ENCODE peak calls at places on chromosomes 7 and 10, in eight cellular contexts. One of them, this sample, is unnamed.
A peak's percentile ranks its signal among the peaks of the same experiment; 100 is the strongest.

GRCh38 chr7:210401-210925 is 18.1 kb downstream of the FAM20C start:
- DNase-seq in A549: no peak
- DNase-seq in iPS DF 6.9: no peak
- DNase-seq in psoas muscle: no peak
- DNase-seq in endothelial cell of umbilical vein: no peak
- DNase-seq in transverse colon: no peak
- DNase-seq in OCI-LY7: no peak
- DNase-seq in adrenal gland: no peak
- DNase-seq in this sample: no peak

GRCh38 chr10:88097092-88097894 is 233.9 kb downstream of the PTEN start:
- DNase-seq in psoas muscle: no peak
- DNase-seq in adrenal gland: no peak
- DNase-seq in endothelial cell of umbilical vein: no peak
- DNase-seq in A549: no peak
- DNase-seq in transverse colon: no peak
- DNase-seq in OCI-LY7: no peak
- DNase-seq in iPS DF 6.9: no peak
- DNase-seq in this sample: no peak

GRCh38 chr10:86083664-86084175 is 282.9 kb downstream of the GRID1 start:
- DNase-seq in iPS DF 6.9: no peak
- DNase-seq in psoas muscle: no peak
- DNase-seq in endothelial cell of umbilical vein: no peak
- DNase-seq in OCI-LY7: no peak
- DNase-seq in transverse colon: no peak
- DNase-seq in adrenal gland: no peak
- DNase-seq in A549: no peak
- DNase-seq in this sample: peak; percentile 22

GRCh38 chr10:76010703-76011102 is 579.3 kb downstream of the LRMDA start:
- DNase-seq in adrenal gland: no peak
- DNase-seq in psoas muscle: no peak
- DNase-seq in OCI-LY7: no peak
- DNase-seq in A549: no peak
- DNase-seq in iPS DF 6.9: no peak
- DNase-seq in transverse colon: no peak
- DNase-seq in endothelial cell of umbilical vein: no peak
- DNase-seq in this sample: no peak

GRCh38 chr10:61839911-61840310 is 61.6 kb upstream of the ARID5B start:
- DNase-seq in psoas muscle: no peak
- DNase-seq in endothelial cell of umbilical vein: no peak
- DNase-seq in A549: no peak
- DNase-seq in iPS DF 6.9: no peak
- DNase-seq in transverse colon: no peak
- DNase-seq in OCI-LY7: no peak
- DNase-seq in adrenal gland: no peak
- DNase-seq in this sample: no peak

GRCh38 chr7:153604-154003 is 38.8 kb upstream of the FAM20C start:
- DNase-seq in endothelial cell of umbilical vein: no peak
- DNase-seq in transverse colon: no peak
- DNase-seq in adrenal gland: no peak
- DNase-seq in OCI-LY7: no peak
- DNase-seq in A549: no peak
- DNase-seq in psoas muscle: no peak
- DNase-seq in iPS DF 6.9: no peak
- DNase-seq in this sample: no peak

GRCh38 chr7:917255-918117 is 37.0 kb downstream of the ADAP1 start:
- DNase-seq in OCI-LY7: no peak
- DNase-seq in iPS DF 6.9: no peak
- DNase-seq in endothelial cell of umbilical vein: no peak
- DNase-seq in A549: no peak
- DNase-seq in transverse colon: peak; percentile 13
- DNase-seq in adrenal gland: no peak
- DNase-seq in psoas muscle: peak; percentile 4
- DNase-seq in this sample: no peak

GRCh38 chr10:129999140-129999539 is 35.1 kb upstream of the EBF3 start:
- DNase-seq in adrenal gland: no peak
- DNase-seq in psoas muscle: no peak
- DNase-seq in OCI-LY7: no peak
- DNase-seq in endothelial cell of umbilical vein: no peak
- DNase-seq in iPS DF 6.9: no peak
- DNase-seq in transverse colon: no peak
- DNase-seq in A549: no peak
- DNase-seq in this sample: no peak

GRCh38 chr7:120836556-120837125 is 21.3 kb downstream of the TSPAN12 start:
- DNase-seq in adrenal gland: no peak
- DNase-seq in OCI-LY7: no peak
- DNase-seq in transverse colon: no peak
- DNase-seq in endothelial cell of umbilical vein: no peak
- DNase-seq in A549: no peak
- DNase-seq in iPS DF 6.9: no peak
- DNase-seq in psoas muscle: no peak
- DNase-seq in this sample: no peak

GRCh38 chr7:27750336-27750735 is 10.4 kb downstream of the TAX1BP1 start:
- DNase-seq in transverse colon: no peak
- DNase-seq in psoas muscle: no peak
- DNase-seq in A549: no peak
- DNase-seq in iPS DF 6.9: no peak
- DNase-seq in endothelial cell of umbilical vein: peak; percentile 11
- DNase-seq in adrenal gland: no peak
- DNase-seq in OCI-LY7: no peak
- DNase-seq in this sample: no peak

GRCh38 chr10:101835406-101835805 is 8.2 kb downstream of the KCNIP2 start:
- DNase-seq in endothelial cell of umbilical vein: no peak
- DNase-seq in iPS DF 6.9: no peak
- DNase-seq in OCI-LY7: no peak
- DNase-seq in transverse colon: no peak
- DNase-seq in adrenal gland: no peak
- DNase-seq in A549: no peak
- DNase-seq in psoas muscle: no peak
- DNase-seq in this sample: no peak
- H3K4me1 ChIP-seq in endothelial cell of umbilical vein: peaks cover 14% of the 10 kb centered on the region
- H3K4me1 ChIP-seq in iPS DF 6.9: peaks cover 1% of the 10 kb centered on the region
- H3K4me1 ChIP-seq in OCI-LY7: peaks cover 36% of the 10 kb centered on the region
- H3K4me1 ChIP-seq in transverse colon: peaks cover 18% of the 10 kb centered on the region
- H3K4me1 ChIP-seq in adrenal gland: peaks cover 16% of the 10 kb centered on the region
- H3K4me1 ChIP-seq in A549: peaks cover 13% of the 10 kb centered on the region
- H3K4me1 ChIP-seq in psoas muscle: peaks cover 23% of the 10 kb centered on the region
- H3K4me1 ChIP-seq in this sample: no peaks in the 10 kb centered on the region

DNA sequence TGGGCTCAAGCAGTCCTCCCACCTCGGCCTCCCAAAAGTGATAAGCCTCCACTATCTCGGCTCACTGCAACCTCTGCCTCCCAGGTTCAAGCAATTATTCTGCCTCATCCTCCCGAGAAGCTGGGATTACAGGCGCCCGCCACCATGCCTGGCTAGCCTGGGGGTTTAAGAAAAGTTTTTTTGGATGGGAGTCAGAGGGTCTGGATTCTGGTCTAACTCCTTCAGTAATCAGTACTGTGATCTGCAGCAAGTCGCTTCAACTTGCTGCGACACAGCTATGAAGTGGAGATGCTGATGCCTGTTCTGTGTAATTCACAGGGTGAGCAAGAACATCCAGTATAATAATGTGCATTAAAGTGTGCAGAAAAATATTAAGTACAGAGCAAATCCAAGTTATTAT is 88.4 kb upstream of the AGBL3 start:
- DNase-seq in iPS DF 6.9: no peak
- DNase-seq in endothelial cell of umbilical vein: no peak
- DNase-seq in psoas muscle: no peak
- DNase-seq in adrenal gland: no peak
- DNase-seq in transverse colon: no peak
- DNase-seq in A549: no peak
- DNase-seq in OCI-LY7: no peak
- DNase-seq in this sample: no peak
- H3K4me1 ChIP-seq in iPS DF 6.9: no peaks in the 10 kb centered on the region
- H3K4me1 ChIP-seq in endothelial cell of umbilical vein: no peaks in the 10 kb centered on the region
- H3K4me1 ChIP-seq in psoas muscle: no peaks in the 10 kb centered on the region
- H3K4me1 ChIP-seq in adrenal gland: no peaks in the 10 kb centered on the region
- H3K4me1 ChIP-seq in transverse colon: peaks cover 15% of the 10 kb centered on the region
- H3K4me1 ChIP-seq in A549: peaks cover 59% of the 10 kb centered on the region
- H3K4me1 ChIP-seq in OCI-LY7: no peaks in the 10 kb centered on the region
- H3K4me1 ChIP-seq in this sample: peaks cover 5% of the 10 kb centered on the region

DNA sequence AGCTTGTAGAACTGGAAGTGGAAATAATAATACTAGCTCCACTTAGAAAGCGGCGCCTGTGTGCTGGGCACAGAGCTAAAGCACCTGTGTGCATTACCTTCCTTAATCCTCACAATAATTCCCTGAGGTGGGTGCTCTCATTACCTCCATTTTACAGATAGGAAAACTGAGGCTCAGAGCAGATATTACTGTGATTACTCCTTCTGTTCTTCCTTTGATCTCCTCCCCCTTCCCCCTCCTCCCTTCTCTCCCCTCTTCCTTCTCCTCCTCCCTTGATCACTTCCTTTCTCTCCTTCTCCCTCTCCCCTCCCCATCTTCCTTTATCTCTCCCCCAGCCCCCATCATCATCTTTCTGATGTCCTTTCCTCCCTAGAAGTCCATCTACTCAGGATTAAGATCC is 55.0 kb downstream of the C10orf105 start:
- DNase-seq in adrenal gland: no peak
- DNase-seq in transverse colon: no peak
- DNase-seq in psoas muscle: no peak
- DNase-seq in iPS DF 6.9: no peak
- DNase-seq in OCI-LY7: no peak
- DNase-seq in A549: no peak
- DNase-seq in endothelial cell of umbilical vein: no peak
- DNase-seq in this sample: no peak
- H3K4me1 ChIP-seq in adrenal gland: no peaks in the 10 kb centered on the region
- H3K4me1 ChIP-seq in transverse colon: no peaks in the 10 kb centered on the region
- H3K4me1 ChIP-seq in psoas muscle: no peaks in the 10 kb centered on the region
- H3K4me1 ChIP-seq in iPS DF 6.9: peaks cover 7% of the 10 kb centered on the region
- H3K4me1 ChIP-seq in OCI-LY7: peaks cover 41% of the 10 kb centered on the region
- H3K4me1 ChIP-seq in A549: peaks cover 10% of the 10 kb centered on the region
- H3K4me1 ChIP-seq in endothelial cell of umbilical vein: no peaks in the 10 kb centered on the region
- H3K4me1 ChIP-seq in this sample: peaks cover 1% of the 10 kb centered on the region

DNA sequence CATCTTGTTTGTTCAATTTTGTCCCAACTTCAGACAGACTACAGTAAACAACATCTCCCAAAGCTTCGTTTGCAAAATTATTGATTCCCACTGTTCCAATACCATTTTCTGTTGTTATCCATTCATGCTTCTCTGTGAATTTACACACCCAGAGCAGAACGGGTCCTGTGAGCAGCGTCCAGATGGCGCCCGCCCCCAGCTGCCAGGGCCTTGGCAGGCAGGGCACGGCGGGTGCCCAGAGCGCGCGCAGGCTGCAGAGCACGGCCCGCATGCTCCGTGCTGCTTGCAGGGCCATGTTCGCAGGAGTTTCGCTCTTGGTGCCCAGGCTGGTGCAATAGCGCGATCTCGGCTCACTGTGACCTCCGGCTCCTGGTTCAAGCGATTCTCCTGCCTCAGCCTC is 32.5 kb upstream of the SEPTIN7 start:
- DNase-seq in transverse colon: no peak
- DNase-seq in psoas muscle: no peak
- DNase-seq in A549: no peak
- DNase-seq in endothelial cell of umbilical vein: no peak
- DNase-seq in OCI-LY7: no peak
- DNase-seq in iPS DF 6.9: no peak
- DNase-seq in adrenal gland: no peak
- DNase-seq in this sample: no peak
- H3K4me1 ChIP-seq in transverse colon: no peaks in the 10 kb centered on the region
- H3K4me1 ChIP-seq in psoas muscle: no peaks in the 10 kb centered on the region
- H3K4me1 ChIP-seq in A549: no peaks in the 10 kb centered on the region
- H3K4me1 ChIP-seq in endothelial cell of umbilical vein: no peaks in the 10 kb centered on the region
- H3K4me1 ChIP-seq in OCI-LY7: no peaks in the 10 kb centered on the region
- H3K4me1 ChIP-seq in iPS DF 6.9: no peaks in the 10 kb centered on the region
- H3K4me1 ChIP-seq in adrenal gland: no peaks in the 10 kb centered on the region
- H3K4me1 ChIP-seq in this sample: peaks cover 4% of the 10 kb centered on the region

GRCh38 chr10:125054664-125055273 is 105.6 kb downstream of the CTBP2 start:
- DNase-seq in A549: no peak
- DNase-seq in transverse colon: no peak
- DNase-seq in psoas muscle: no peak
- DNase-seq in iPS DF 6.9: no peak
- DNase-seq in adrenal gland: no peak
- DNase-seq in endothelial cell of umbilical vein: no peak
- DNase-seq in OCI-LY7: no peak
- DNase-seq in this sample: no peak
- H3K4me1 ChIP-seq in A549: peaks cover 5% of the 10 kb centered on the region
- H3K4me1 ChIP-seq in transverse colon: peaks cover 33% of the 10 kb centered on the region
- H3K4me1 ChIP-seq in psoas muscle: peaks cover 82% of the 10 kb centered on the region
- H3K4me1 ChIP-seq in iPS DF 6.9: peaks cover 9% of the 10 kb centered on the region
- H3K4me1 ChIP-seq in adrenal gland: peaks cover 21% of the 10 kb centered on the region
- H3K4me1 ChIP-seq in endothelial cell of umbilical vein: peaks cover 33% of the 10 kb centered on the region
- H3K4me1 ChIP-seq in OCI-LY7: peaks cover 8% of the 10 kb centered on the region
- H3K4me1 ChIP-seq in this sample: peaks cover 15% of the 10 kb centered on the region

DNA sequence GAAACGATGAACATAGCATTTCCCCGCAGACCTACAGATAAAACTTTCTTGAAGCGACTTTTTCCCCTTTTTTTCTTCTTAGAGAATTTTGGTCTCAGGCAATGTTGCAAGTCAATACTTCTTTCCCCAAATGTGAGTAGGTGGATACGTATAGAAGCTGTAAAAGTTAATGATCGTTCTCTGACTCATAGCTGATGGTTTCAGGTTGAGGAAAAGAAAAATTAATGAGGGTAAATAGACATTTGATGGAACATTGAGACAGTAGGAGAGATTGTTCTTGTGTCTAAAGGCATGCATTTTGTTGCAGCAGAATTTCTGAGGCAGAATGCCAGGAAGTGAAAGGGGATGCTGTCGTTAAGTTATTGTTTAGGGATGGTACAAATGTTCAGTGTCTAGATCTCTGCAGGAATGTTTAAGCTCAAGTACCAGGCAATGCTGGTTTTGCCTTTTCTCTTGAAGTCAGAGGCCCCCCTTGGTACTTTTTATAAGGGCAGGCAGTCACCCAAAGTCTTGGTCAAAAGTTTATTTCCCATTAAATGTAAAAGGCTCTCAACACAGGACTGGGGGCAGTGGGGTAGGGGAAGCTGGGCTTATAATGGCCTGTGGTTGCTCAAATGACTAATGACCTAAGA is 9.3 kb downstream of the TCF7L2 start:
- DNase-seq in psoas muscle: no peak
- DNase-seq in iPS DF 6.9: no peak
- DNase-seq in OCI-LY7: no peak
- DNase-seq in transverse colon: no peak
- DNase-seq in adrenal gland: no peak
- DNase-seq in A549: no peak
- DNase-seq in endothelial cell of umbilical vein: no peak
- DNase-seq in this sample: no peak
- H3K4me1 ChIP-seq in psoas muscle: peaks cover 46% of the 10 kb centered on the region
- H3K4me1 ChIP-seq in iPS DF 6.9: peaks cover 6% of the 10 kb centered on the region
- H3K4me1 ChIP-seq in OCI-LY7: peaks cover 10% of the 10 kb centered on the region
- H3K4me1 ChIP-seq in transverse colon: peaks cover 61% of the 10 kb centered on the region
- H3K4me1 ChIP-seq in adrenal gland: peaks cover 17% of the 10 kb centered on the region
- H3K4me1 ChIP-seq in A549: peaks cover 92% of the 10 kb centered on the region
- H3K4me1 ChIP-seq in endothelial cell of umbilical vein: peaks cover 48% of the 10 kb centered on the region
- H3K4me1 ChIP-seq in this sample: peaks cover 43% of the 10 kb centered on the region

GRCh38 chr10:3681642-3682554 is 103.1 kb downstream of the KLF6 start:
- DNase-seq in A549: no peak
- DNase-seq in transverse colon: no peak
- DNase-seq in adrenal gland: no peak
- DNase-seq in OCI-LY7: no peak
- DNase-seq in iPS DF 6.9: no peak
- DNase-seq in endothelial cell of umbilical vein: no peak
- DNase-seq in psoas muscle: no peak
- DNase-seq in this sample: no peak
- H3K4me1 ChIP-seq in A549: no peaks in the 10 kb centered on the region
- H3K4me1 ChIP-seq in transverse colon: no peaks in the 10 kb centered on the region
- H3K4me1 ChIP-seq in adrenal gland: no peaks in the 10 kb centered on the region
- H3K4me1 ChIP-seq in OCI-LY7: no peaks in the 10 kb centered on the region
- H3K4me1 ChIP-seq in iPS DF 6.9: peaks cover 2% of the 10 kb centered on the region
- H3K4me1 ChIP-seq in endothelial cell of umbilical vein: no peaks in the 10 kb centered on the region
- H3K4me1 ChIP-seq in psoas muscle: no peaks in the 10 kb centered on the region
- H3K4me1 ChIP-seq in this sample: peaks cover 9% of the 10 kb centered on the region

GRCh38 chr7:40234046-40234445 is 99.2 kb downstream of the SUGCT start:
- DNase-seq in adrenal gland: no peak
- DNase-seq in A549: no peak
- DNase-seq in transverse colon: peak; percentile 61
- DNase-seq in endothelial cell of umbilical vein: no peak
- DNase-seq in OCI-LY7: peak; percentile 75
- DNase-seq in psoas muscle: no peak
- DNase-seq in iPS DF 6.9: no peak
- DNase-seq in this sample: no peak
- H3K4me1 ChIP-seq in adrenal gland: no peaks in the 10 kb centered on the region
- H3K4me1 ChIP-seq in A549: no peaks in the 10 kb centered on the region
- H3K4me1 ChIP-seq in transverse colon: peaks cover 7% of the 10 kb centered on the region
- H3K4me1 ChIP-seq in endothelial cell of umbilical vein: no peaks in the 10 kb centered on the region
- H3K4me1 ChIP-seq in OCI-LY7: peaks cover 16% of the 10 kb centered on the region
- H3K4me1 ChIP-seq in psoas muscle: no peaks in the 10 kb centered on the region
- H3K4me1 ChIP-seq in iPS DF 6.9: no peaks in the 10 kb centered on the region
- H3K4me1 ChIP-seq in this sample: no peaks in the 10 kb centered on the region